ENCODE peak calls at places on chromosomes 3 and 15, in ten cellular contexts. Y is nucleus accumbens; X is activated T-helper 1 cell treated with anti-CD3 and anti-CD28 coated beads, Interleukin-2, amount 50 U/mL, for 16 hours; U is AG08395; W is T follicular helper cell; L is NCI-H1092; I is iris pigment epithelial cell; R is astrocyte of the spinal cord; M is fibroblast of pulmonary artery; F is stimulated activated CD4-positive, alpha-beta T cell treated with anti-CD3 and anti-CD28 coated beads, Interleukin-1b, Interleukin-23, amount 100 ng/mL, for 24 hours. K is an unnamed sample.

GRCh38 chr3:67389176-67389575 is 265.2 kb downstream of the SUCLG2 start:
- DNase-seq in U (no peak), F (no peak), R (no peak), M (no peak), I (no peak), X (no peak), Y (no peak), L (no peak), W (no peak), K (no peak)

GRCh38 chr15:44082558-44083151 is 112.4 kb downstream of the FRMD5 start:
- DNase-seq in Y (no peak), M (peak), W (no peak), R (peak), I (peak), X (no peak), F (no peak), L (no peak), U (no peak), K (no peak)

GRCh38 chr3:181252626-181253025 is 263.1 kb upstream of the DNAJC19 start:
- DNase-seq in W (no peak), M (no peak), Y (no peak), R (no peak), F (no peak), X (no peak), L (peak), U (no peak), I (no peak), K (no peak)

GRCh38 chr3:48039487-48040190 is 23.4 kb upstream of the MAP4 start:
- DNase-seq in I (peak), L (no peak), W (no peak), Y (no peak), M (peak), R (peak), U (peak), F (no peak), X (no peak), K (peak)

GRCh38 chr3:142209655-142210054 is 15.7 kb downstream of the GK5 start:
- DNase-seq in M (peak), R (peak), I (peak), X (no peak), U (peak), L (no peak), F (no peak), W (no peak), Y (no peak), K (peak)

GRCh38 chr3:15384510-15385237 is 42.7 kb downstream of the METTL6 start:
- DNase-seq in I (no peak), W (no peak), M (no peak), Y (no peak), R (no peak), L (no peak), X (no peak), U (no peak), F (no peak), K (no peak)

GRCh38 chr3:99789322-99789721 is 28.3 kb upstream of the CMSS1 start:
- DNase-seq in U (peak), L (peak), I (peak), Y (no peak), X (no peak), W (no peak), F (no peak), R (peak), M (peak), K (peak)

GRCh38 chr15:85689729-85690128 is 105.0 kb downstream of the KLHL25 start:
- DNase-seq in Y (peak), L (no peak), R (peak), U (peak), M (peak), W (peak), X (peak), F (no peak), I (peak), K (peak)

GRCh38 chr15:65846120-65846519 is 23.2 kb upstream of the RAB11A start:
- DNase-seq in L (no peak), M (no peak), I (no peak), Y (no peak), U (no peak), F (no peak), R (no peak), X (no peak), W (no peak), K (no peak)

GRCh38 chr3:195319060-195319459 is 48.1 kb upstream of the XXYLT1 start:
- DNase-seq in F (no peak), R (no peak), Y (no peak), X (no peak), I (peak), M (no peak), W (no peak), L (no peak), U (no peak), K (no peak)

GRCh38 chr3:23159929-23160328 is 43.2 kb upstream of the UBE2E2 start:
- DNase-seq in F (no peak), Y (no peak), X (no peak), W (no peak), I (peak), M (peak), R (peak), L (no peak), U (peak), K (peak)

GRCh38 chr3:62127116-62127515 is 246.2 kb downstream of the FEZF2 start:
- DNase-seq in W (no peak), R (no peak), Y (no peak), F (no peak), U (no peak), L (no peak), I (no peak), M (no peak), X (no peak), K (no peak)

GRCh38 chr15:32775103-32775502 is 57.3 kb downstream of the GREM1 start:
- DNase-seq in Y (no peak), X (no peak), W (no peak), R (no peak), F (no peak), L (no peak), U (no peak), M (no peak), I (no peak), K (no peak)

GRCh38 chr15:52050416-52050815 is 31.4 kb downstream of the MAPK6 start:
- DNase-seq in L (no peak), W (no peak), Y (no peak), U (peak), X (no peak), R (peak), M (peak), I (peak), F (no peak), K (peak)

GRCh38 chr15:77419050-77419835 is 661 bp downstream of the PEAK1 start:
- DNase-seq in F (no peak), M (peak), W (peak), I (peak), Y (peak), U (peak), L (no peak), X (no peak), R (peak), K (peak)

GRCh38 chr15:90201944-90202375 is 830 bp downstream of the SEMA4B start:
- DNase-seq in I (no peak), U (no peak), F (no peak), W (no peak), Y (no peak), L (no peak), M (no peak), R (no peak), X (no peak), K (no peak)

GRCh38 chr15:69489101-69489571 is 36.5 kb downstream of the RPLP1 start:
- DNase-seq in Y (no peak), U (peak), M (peak), L (no peak), W (no peak), R (peak), I (no peak), F (no peak), X (no peak), K (peak)

GRCh38 chr3:187630421-187630820 is 39.8 kb downstream of the SST start:
- DNase-seq in Y (no peak), I (no peak), L (no peak), X (no peak), M (no peak), U (peak), F (no peak), W (no peak), R (no peak), K (no peak)

K was measured in fibroblast of gingiva.